ENCODE peak calls at places on chromosome 3, in four cellular contexts. S is transverse colon; N is CD4-positive, alpha-beta memory T cell; K is Caco-2. I is an unnamed sample.

GRCh38 chr3:184325715-184326114 is 11.3 kb downstream of the EIF4G1 start:
- DNase-seq in S (no peak), N (no peak), K (no peak), I (no peak)

GRCh38 chr3:19547665-19548464 is 386.2 kb downstream of the EFHB start:
- DNase-seq in S (no peak), N (no peak), K (no peak), I (no peak)

GRCh38 chr3:136070334-136070733 is 104.8 kb downstream of the PPP2R3A start:
- DNase-seq in S (no peak), N (no peak), K (no peak), I (no peak)

GRCh38 chr3:90010341-90010740 is 902.9 kb downstream of the EPHA3 start:
- DNase-seq in S (no peak), N (no peak), K (no peak), I (no peak)

GRCh38 chr3:43699864-43700263 is 9.1 kb downstream of the ABHD5 start:
- DNase-seq in S (peak; percentile 33), N (no peak), K (no peak), I (no peak)

GRCh38 chr3:188154758-188155574 is 1.0 kb downstream of the LPP start:
- DNase-seq in S (peak; percentile 49), N (no peak), K (no peak), I (no peak)

GRCh38 chr3:37256447-37256846 is 82.1 kb upstream of the LRRFIP2 start:
- DNase-seq in S (no peak), N (no peak), K (no peak), I (no peak)

GRCh38 chr3:177427096-177427495 is 229.8 kb upstream of the TBL1XR1 start:
- DNase-seq in S (no peak), N (peak; percentile 46), K (no peak), I (peak; percentile 5)

GRCh38 chr3:21524113-21524512 is 226.9 kb downstream of the ZNF385D start:
- DNase-seq in S (no peak), N (no peak), K (no peak), I (no peak)

GRCh38 chr3:170868577-170869239 is 1.3 kb downstream of the RPL22L1 start:
- DNase-seq in S (no peak), N (no peak), K (no peak), I (no peak)

GRCh38 chr3:67018789-67019525 is 20.9 kb downstream of the KBTBD8 start:
- DNase-seq in S (no peak), N (no peak), K (no peak), I (no peak)

GRCh38 chr3:10286596-10287295 is 6.0 kb downstream of the GHRL start:
- DNase-seq in S (no peak), N (no peak), K (no peak), I (no peak)

GRCh38 chr3:168864107-168865021 is 768.6 kb upstream of the GOLIM4 start:
- DNase-seq in S (no peak), N (no peak), K (no peak), I (no peak)

GRCh38 chr3:18499256-18499655 is 74.1 kb upstream of the SATB1 start:
- DNase-seq in S (no peak), N (peak; percentile 25), K (no peak), I (no peak)

GRCh38 chr3:191217331-191217730 is 18.3 kb downstream of the OSTN start:
- DNase-seq in S (no peak), N (no peak), K (no peak), I (no peak)

GRCh38 chr3:139327861-139328260 is 16.0 kb upstream of the MRPS22 start:
- DNase-seq in S (no peak), N (no peak), K (no peak), I (no peak)

GRCh38 chr3:37494206-37494605 is 319.8 kb upstream of the LRRFIP2 start:
- DNase-seq in S (no peak), N (no peak), K (no peak), I (no peak)

GRCh38 chr3:46372492-46373359 is 2.0 kb downstream of the CCR5 start:
- DNase-seq in S (no peak), N (no peak), K (no peak), I (no peak)

GRCh38 chr3:188037965-188038581 is 115.9 kb upstream of the LPP start:
- DNase-seq in S (peak; percentile 26), N (no peak), K (no peak), I (no peak)

DNA sequence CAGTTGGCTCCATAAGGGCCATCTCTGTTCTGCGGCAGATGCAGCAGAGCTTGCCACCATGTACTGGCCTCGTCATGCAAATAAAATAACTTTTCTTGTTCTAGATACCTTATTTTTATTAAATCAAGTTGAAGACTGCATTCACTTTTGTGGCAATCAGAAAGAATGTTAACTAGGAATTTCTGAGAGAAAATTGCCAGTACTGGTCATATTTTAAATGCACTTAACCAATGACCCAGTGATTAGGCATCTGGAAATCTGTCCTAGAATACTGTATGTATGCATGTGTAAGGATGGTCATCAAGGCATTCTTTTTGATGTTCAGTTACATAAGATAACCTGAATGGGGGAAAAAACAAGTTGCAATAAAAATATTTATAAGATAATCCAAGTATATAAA is 34.2 kb upstream of the CSPG5 start:
- DNase-seq in S (no peak), N (no peak), K (no peak), I (no peak)
- H3K36me3 ChIP-seq in S (no peaks in the 10 kb centered on the region), N (peaks cover 34% of the 10 kb centered on the region), K (peaks cover 3% of the 10 kb centered on the region), I (peaks cover 60% of the 10 kb centered on the region)

DNA sequence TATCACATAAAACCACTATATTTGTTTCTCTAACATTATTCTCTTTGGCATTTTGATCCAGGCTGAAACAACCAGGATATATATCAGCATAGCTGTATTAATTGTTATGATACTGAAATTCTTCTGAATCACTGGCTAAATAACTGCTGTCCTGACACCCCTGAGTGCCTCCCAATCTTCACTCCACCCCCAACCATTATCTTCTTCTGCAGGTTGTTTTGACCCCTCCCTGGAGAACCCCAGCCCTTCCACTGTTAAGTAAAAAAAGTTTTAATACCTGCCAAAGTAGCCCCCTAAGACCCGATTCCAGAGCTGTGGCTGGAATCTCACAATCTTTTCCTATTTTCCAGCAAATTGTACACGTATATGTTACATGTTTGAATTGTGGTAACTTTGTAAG is 124.1 kb downstream of the DNAH12 start:
- DNase-seq in S (no peak), N (no peak), K (no peak), I (no peak)
- H3K36me3 ChIP-seq in S (no peaks in the 10 kb centered on the region), N (no peaks in the 10 kb centered on the region), K (no peaks in the 10 kb centered on the region), I (no peaks in the 10 kb centered on the region)

DNA sequence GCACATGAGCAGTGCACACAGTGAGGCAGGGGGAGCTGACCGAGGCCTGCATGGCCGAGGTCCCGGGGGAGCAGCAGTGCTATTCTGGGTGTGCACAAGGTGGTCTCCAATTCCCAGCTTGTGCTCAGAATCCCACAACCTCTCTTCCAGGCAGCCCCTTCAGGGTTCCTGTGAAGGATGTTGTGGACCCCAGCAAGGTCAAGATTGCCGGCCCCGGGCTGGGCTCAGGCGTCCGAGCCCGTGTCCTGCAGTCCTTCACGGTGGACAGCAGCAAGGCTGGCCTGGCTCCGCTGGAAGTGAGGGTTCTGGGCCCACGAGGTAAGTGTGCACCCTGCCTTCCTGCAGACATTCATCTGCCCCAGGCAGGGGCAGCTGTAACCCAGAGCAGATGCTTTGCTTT is 80.2 kb downstream of the DNASE1L3 start:
- DNase-seq in S (no peak), N (no peak), K (no peak), I (no peak)
- H3K36me3 ChIP-seq in S (no peaks in the 10 kb centered on the region), N (peaks cover 9% of the 10 kb centered on the region), K (peaks cover 13% of the 10 kb centered on the region), I (peaks cover 8% of the 10 kb centered on the region)

GRCh38 chr3:11565932-11566331 is 77.8 kb downstream of the VGLL4 start:
- DNase-seq in S (no peak), N (no peak), K (no peak), I (no peak)

GRCh38 chr3:11566478-11566877 is 77.2 kb downstream of the VGLL4 start:
- DNase-seq in S (no peak), N (no peak), K (no peak), I (no peak)

GRCh38 chr3:11565072-11565471 is 78.6 kb downstream of the VGLL4 start:
- DNase-seq in S (no peak), N (no peak), K (no peak), I (no peak)

GRCh38 chr3:11564577-11565001 is 79.1 kb downstream of the VGLL4 start:
- DNase-seq in S (no peak), N (no peak), K (no peak), I (no peak)

GRCh38 chr3:11565492-11565891 is 78.2 kb downstream of the VGLL4 start:
- DNase-seq in S (no peak), N (no peak), K (no peak), I (no peak)
- H3K36me3 ChIP-seq in S (no peaks in the 10 kb centered on the region), N (peaks cover 10% of the 10 kb centered on the region), K (no peaks in the 10 kb centered on the region), I (peaks cover 46% of the 10 kb centered on the region)

GRCh38 chr3:123156276-123156995 is 45.3 kb upstream of the SEC22A start:
- DNase-seq in S (no peak), N (no peak), K (no peak), I (no peak)

GRCh38 chr3:123154346-123154985 is 47.3 kb upstream of the SEC22A start:
- DNase-seq in S (no peak), N (no peak), K (no peak), I (no peak)

GRCh38 chr3:123153821-123154323 is 47.9 kb upstream of the SEC22A start:
- DNase-seq in S (no peak), N (no peak), K (no peak), I (no peak)

GRCh38 chr3:123157209-123157597 is 44.5 kb upstream of the SEC22A start:
- DNase-seq in S (no peak), N (no peak), K (no peak), I (no peak)

DNA sequence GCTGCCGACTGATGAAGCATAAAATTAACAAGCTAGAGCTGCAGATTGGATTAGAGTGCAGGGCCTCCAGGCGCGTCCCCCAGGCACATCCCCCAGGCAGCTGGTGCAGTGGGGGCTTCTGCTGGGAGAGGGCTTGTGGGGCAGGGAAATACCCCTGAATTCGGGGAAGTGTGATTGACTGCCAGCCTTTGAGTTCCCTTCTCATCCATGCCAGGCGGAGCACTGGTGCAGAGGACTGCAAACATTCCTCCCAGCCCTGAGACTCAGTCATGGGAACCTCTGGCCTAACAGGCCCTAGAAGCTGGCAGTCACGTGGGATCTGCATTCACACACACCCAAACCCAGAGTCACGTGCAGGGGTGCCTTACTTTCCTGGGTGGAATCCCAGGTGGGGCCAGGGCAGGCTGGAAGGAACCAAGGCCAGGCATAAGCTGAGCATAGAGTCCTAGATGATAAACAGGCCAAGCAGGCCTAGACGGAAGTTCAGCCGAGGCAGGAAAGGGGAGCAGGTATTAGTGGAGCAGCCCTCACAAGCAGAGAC is 46.2 kb upstream of the SEC22A start:
- DNase-seq in S (no peak), N (no peak), K (no peak), I (no peak)
- H3K36me3 ChIP-seq in S (no peaks in the 10 kb centered on the region), N (no peaks in the 10 kb centered on the region), K (peaks cover 2% of the 10 kb centered on the region), I (no peaks in the 10 kb centered on the region)

GRCh38 chr3:134356411-134357040 is 17.7 kb downstream of the AMOTL2 start:
- DNase-seq in S (no peak), N (no peak), K (peak; percentile 22), I (no peak)
- H3K36me3 ChIP-seq in S (no peaks in the 10 kb centered on the region), N (no peaks in the 10 kb centered on the region), K (peaks cover 23% of the 10 kb centered on the region), I (no peaks in the 10 kb centered on the region)

GRCh38 chr3:138165061-138165460 is 9.7 kb downstream of the DBR1 start:
- DNase-seq in S (no peak), N (no peak), K (no peak), I (no peak)
- H3K36me3 ChIP-seq in S (no peaks in the 10 kb centered on the region), N (peaks cover 46% of the 10 kb centered on the region), K (peaks cover 1% of the 10 kb centered on the region), I (peaks cover 49% of the 10 kb centered on the region)

DNA sequence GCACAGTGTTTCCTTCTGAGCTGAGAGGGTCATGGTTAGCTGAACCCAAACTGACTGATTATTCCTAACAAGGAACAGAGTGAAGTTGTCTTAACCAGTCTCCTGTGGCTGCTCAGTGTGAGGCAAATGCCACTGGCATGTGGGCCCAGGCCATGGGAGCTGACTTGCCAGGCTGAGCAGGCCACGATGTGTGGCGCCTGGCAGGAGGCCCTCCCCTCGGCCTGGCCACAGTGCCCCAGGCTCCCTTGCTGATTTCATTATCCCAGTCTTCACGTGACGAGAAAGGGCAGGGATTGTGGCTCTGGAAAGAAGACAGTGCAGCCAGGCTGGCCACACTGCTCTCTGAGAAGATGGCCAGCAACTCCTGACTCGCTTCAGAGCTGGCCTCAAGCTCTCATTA is 58.8 kb downstream of the SLCO2A1 start:
- DNase-seq in S (no peak), N (no peak), K (no peak), I (no peak)
- H3K36me3 ChIP-seq in S (no peaks in the 10 kb centered on the region), N (no peaks in the 10 kb centered on the region), K (no peaks in the 10 kb centered on the region), I (no peaks in the 10 kb centered on the region)

I was measured in effector memory CD4-positive, alpha-beta T cell.